ENCODE peak calls at places on chromosomes 12 and 14, in four cellular contexts. O is psoas muscle; H is CD8-positive, alpha-beta T cell; U is head of caudate nucleus. F is an unnamed sample.

GRCh38 chr14:101496779-101497420 is 64.4 kb upstream of the DIO3 start:
- DNase-seq in O (no peak), H (no peak), U (no peak), F (no peak)

GRCh38 chr12:26402648-26403047 is 207.3 kb downstream of the SSPN start:
- DNase-seq in O (no peak), H (no peak), U (no peak), F (no peak)

GRCh38 chr14:63995285-63995684 is 142.5 kb downstream of the SYNE2 start:
- DNase-seq in O (no peak), H (no peak), U (no peak), F (no peak)

GRCh38 chr14:76836029-76836630 is 9.9 kb downstream of the LRRC74A start:
- DNase-seq in O (peak), H (no peak), U (no peak), F (peak)

GRCh38 chr12:42213023-42213422 is 25.0 kb downstream of the YAF2 start:
- DNase-seq in O (no peak), H (no peak), U (no peak), F (no peak)

GRCh38 chr12:132248439-132249157 is 80.8 kb downstream of the GALNT9 start:
- DNase-seq in O (no peak), H (no peak), U (no peak), F (peak)

GRCh38 chr12:55188974-55189556 is 31.8 kb upstream of the OR10A7 start:
- DNase-seq in O (no peak), H (no peak), U (no peak), F (peak)

GRCh38 chr14:44803239-44803905 is 158.4 kb downstream of the KLHL28 start:
- DNase-seq in O (no peak), H (no peak), U (no peak), F (peak)

GRCh38 chr14:52355016-52355430 is 40.9 kb downstream of the PTGER2 start:
- DNase-seq in O (no peak), H (no peak), U (no peak), F (no peak)

GRCh38 chr12:71840226-71840847 is 778 bp downstream of the TBC1D15 start:
- DNase-seq in O (no peak), H (peak), U (no peak), F (peak)

GRCh38 chr12:5705791-5706190 is 239.3 kb downstream of the ANO2 start:
- DNase-seq in O (no peak), H (no peak), U (no peak), F (no peak)

GRCh38 chr12:117261267-117261666 is 71.0 kb upstream of the FBXO21 start:
- DNase-seq in O (no peak), H (no peak), U (no peak), F (no peak)

GRCh38 chr12:80763874-80764273 is 47.2 kb downstream of the MYF5 start:
- DNase-seq in O (no peak), H (no peak), U (no peak), F (peak)

GRCh38 chr12:29346764-29347421 is 34.1 kb downstream of the ERGIC2 start:
- DNase-seq in O (no peak), H (no peak), U (no peak), F (no peak)

GRCh38 chr14:29637406-29637805 is 290.2 kb downstream of the PRKD1 start:
- DNase-seq in O (no peak), H (no peak), U (peak), F (peak)

GRCh38 chr12:51752490-51752889 is 96.0 kb downstream of the FIGNL2 start:
- DNase-seq in O (peak), H (no peak), U (peak), F (peak)

GRCh38 chr12:48977290-48978281 is 536 bp upstream of the WNT1 start:
- DNase-seq in O (peak), H (peak), U (peak), F (no peak)

GRCh38 chr12:122866379-122866778 is 29.5 kb downstream of the VPS37B start:
- DNase-seq in O (no peak), H (no peak), U (peak), F (no peak)

GRCh38 chr14:82441270-82441669 is 907.6 kb upstream of the SEL1L start:
- DNase-seq in O (no peak), H (no peak), U (no peak), F (no peak)

GRCh38 chr14:63388766-63389431 is 70.2 kb upstream of the GPHB5 start:
- DNase-seq in O (peak), H (peak), U (peak), F (peak)

GRCh38 chr14:59463773-59464650 is 1.2 kb downstream of the GPR135 start:
- DNase-seq in O (no peak), H (no peak), U (peak), F (no peak)

GRCh38 chr12:97941686-97942354 is 479.2 kb downstream of the RMST start:
- DNase-seq in O (no peak), H (no peak), U (no peak), F (no peak)

GRCh38 chr12:41264281-41264680 is 76.2 kb downstream of the PDZRN4 start:
- DNase-seq in O (no peak), H (no peak), U (no peak), F (no peak)

GRCh38 chr14:100825691-100826331 is at the start of gene MEG3:
- DNase-seq in O (peak), H (no peak), U (peak), F (peak)

GRCh38 chr12:127809236-127809635 is 457.7 kb upstream of the TMEM132C start:
- DNase-seq in O (no peak), H (no peak), U (no peak), F (peak)

GRCh38 chr12:7749442-7749841 is 2.3 kb upstream of the CLEC4C start:
- DNase-seq in O (no peak), H (no peak), U (no peak), F (no peak)

GRCh38 chr14:20413785-20414117 is 450 bp upstream of the TEP1 start:
- DNase-seq in O (no peak), H (no peak), U (no peak), F (peak)

GRCh38 chr14:67618617-67619063 is 1.1 kb upstream of the ARG2 start:
- DNase-seq in O (no peak), H (peak), U (no peak), F (peak)

GRCh38 chr14:61444215-61444768 is 122.9 kb downstream of the PRKCH start:
- DNase-seq in O (no peak), H (peak), U (no peak), F (no peak)